ENCODE peak calls at places on chromosome 15, in nine cellular contexts. Z is IMR-90; J is cardiac muscle cell; L is mammary epithelial cell; I is ovary; X is lower lobe of right lung; T is AG04450; R is naive thymus-derived CD4-positive, alpha-beta T cell; Y is mesenchymal stem cell. Q is an unnamed sample. For H3K27me3, the result is how much of the 10 kb centered on the place peaks cover.

GRCh38 chr15:77808077-77808476 is 175.4 kb upstream of the LINGO1 start:
- DNase-seq in Z (no peak), L (no peak), T (no peak), J (no peak), R (no peak), X (no peak), Y (no peak), I (no peak), Q (no peak)

GRCh38 chr15:43776718-43777292 is at the start of gene ELL3:
- DNase-seq in Z (peak), I (peak), X (peak), R (peak), T (no peak), Y (no peak), L (peak), J (peak), Q (no peak)

GRCh38 chr15:87591521-87591920 is 665.0 kb downstream of the NTRK3 start:
- DNase-seq in X (no peak), T (no peak), R (no peak), L (no peak), I (no peak), J (no peak), Z (no peak), Y (no peak), Q (no peak)

GRCh38 chr15:80579611-80580010 is 115.5 kb upstream of the ABHD17C start:
- DNase-seq in T (no peak), Y (no peak), L (no peak), Z (no peak), X (no peak), I (no peak), R (no peak), J (no peak), Q (no peak)

GRCh38 chr15:37101634-37102314 is 1.4 kb upstream of the MEIS2 start:
- DNase-seq in I (peak), Z (peak), L (peak), X (peak), T (no peak), R (no peak), Y (peak), J (peak), Q (peak)

GRCh38 chr15:54836052-54836795 is 360.5 kb downstream of the RSL24D1 start:
- DNase-seq in Y (no peak), Z (no peak), I (no peak), T (no peak), L (no peak), R (no peak), J (no peak), X (no peak), Q (no peak)

GRCh38 chr15:65558336-65558735 is 28.1 kb downstream of the HACD3 start:
- DNase-seq in I (no peak), T (peak), Z (peak), L (no peak), Y (peak), X (no peak), R (no peak), J (no peak), Q (no peak)

GRCh38 chr15:93088200-93088980 is 621 bp downstream of the RGMA start:
- DNase-seq in Y (peak), Z (no peak), I (peak), R (no peak), J (peak), X (no peak), L (peak), T (no peak), Q (no peak)

GRCh38 chr15:25727116-25727515 is 136.0 kb downstream of the ATP10A start:
- DNase-seq in Y (no peak), T (no peak), I (no peak), J (no peak), X (no peak), L (no peak), R (no peak), Z (no peak), Q (no peak)

GRCh38 chr15:85073556-85074194 is 92.0 kb downstream of the PDE8A start:
- DNase-seq in I (no peak), T (no peak), J (no peak), X (no peak), Z (peak), Y (peak), L (peak), R (no peak), Q (no peak)

GRCh38 chr15:96327155-96327741 is 3.3 kb upstream of the NR2F2 start:
- DNase-seq in I (no peak), T (peak), Z (peak), Y (peak), R (no peak), J (peak), X (no peak), L (peak), Q (no peak)

GRCh38 chr15:63679588-63679987 is 82.4 kb downstream of the FBXL22 start:
- DNase-seq in Z (no peak), L (no peak), I (no peak), R (no peak), Y (no peak), J (no peak), T (no peak), X (no peak), Q (no peak)

GRCh38 chr15:86425746-86426145 is 346.1 kb downstream of the AGBL1 start:
- DNase-seq in T (no peak), Z (no peak), X (no peak), I (no peak), J (no peak), L (no peak), Y (no peak), R (no peak), Q (no peak)
- H3K4me3 ChIP-seq in T (no peak), Z (no peak), X (no peak), I (no peak), J (no peak), L (no peak), Y (no peak), R (no peak), Q (no peak)

GRCh38 chr15:41919954-41920538 is 26.2 kb upstream of the SPTBN5 start:
- DNase-seq in R (no peak), Y (peak), Z (peak), T (peak), I (peak), L (no peak), J (no peak), X (no peak), Q (no peak)
- H3K27me3 ChIP-seq in R (under half), Y (under half), Z (under half), T (under half), I (under half), L (under half), J (under half), X (under half), Q (under half)

DNA sequence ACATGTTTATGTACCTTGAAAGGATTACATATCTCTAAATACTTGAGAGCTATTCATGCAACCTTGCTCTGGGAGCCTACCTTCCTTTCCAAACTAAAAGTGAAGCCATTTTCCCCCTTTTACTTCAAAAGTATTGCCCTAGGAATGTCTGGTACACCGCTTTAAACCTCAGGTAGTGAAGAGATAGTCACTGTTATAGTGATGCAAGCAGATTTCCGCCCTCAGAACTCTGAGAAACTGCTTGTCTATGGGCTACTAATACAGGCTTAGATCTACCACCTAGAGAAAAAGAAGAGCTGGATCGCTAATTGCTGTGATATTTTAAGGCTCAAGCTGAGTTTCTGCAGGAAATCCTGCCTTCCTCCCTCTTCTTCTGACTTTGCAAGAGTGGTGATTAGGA is 78.6 kb downstream of the SEMA6D start:
- DNase-seq in L (peak), X (no peak), R (no peak), J (no peak), I (no peak), T (no peak), Z (no peak), Y (no peak), Q (no peak)
- H3K27ac ChIP-seq in L (no peak), X (no peak), R (no peak), J (peak), I (no peak), T (no peak), Z (no peak), Y (no peak), Q (no peak)

GRCh38 chr15:82999905-83000671 is 11.4 kb downstream of the C15orf40 start:
- DNase-seq in T (no peak), L (peak), X (no peak), R (peak), Y (peak), Z (peak), I (no peak), J (peak), Q (peak)
- H3K4me3 ChIP-seq in T (peak), L (peak), X (peak), R (peak), Y (peak), Z (peak), I (no peak), J (no peak), Q (peak)

DNA sequence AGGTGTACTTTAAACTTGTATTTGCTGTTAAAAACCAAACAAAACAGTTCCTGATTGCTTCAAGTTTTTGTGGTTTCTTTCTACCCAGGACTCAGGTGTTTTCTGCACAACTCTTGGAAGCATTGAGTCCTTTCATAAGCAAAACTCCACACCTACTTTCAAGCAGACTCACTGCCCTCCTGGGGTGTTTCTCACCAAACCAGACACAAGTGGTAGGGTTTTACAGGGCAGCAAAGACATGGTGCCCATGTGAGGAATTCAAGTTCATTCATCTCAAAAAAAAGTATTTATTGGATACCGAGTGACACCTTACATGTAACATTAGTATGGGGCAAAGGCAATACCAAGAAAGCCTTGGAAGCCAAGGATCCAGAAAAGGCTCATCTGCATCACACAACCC is 146.7 kb upstream of the BNIP2 start:
- DNase-seq in L (no peak), T (no peak), Z (no peak), Y (no peak), X (no peak), I (no peak), R (no peak), J (no peak), Q (no peak)
- H3K27me3 ChIP-seq in L (under half), T (under half), Z (under half), Y (under half), X (under half), I (under half), R (under half), J (under half), Q (under half)

GRCh38 chr15:82183121-82184031 is 79.2 kb downstream of the EFL1 start:
- DNase-seq in Z (peak), J (no peak), X (no peak), I (no peak), L (peak), T (peak), R (no peak), Y (no peak), Q (no peak)
- H3K27ac ChIP-seq in Z (no peak), J (no peak), X (no peak), I (no peak), L (no peak), T (no peak), R (no peak), Y (no peak), Q (no peak)

DNA sequence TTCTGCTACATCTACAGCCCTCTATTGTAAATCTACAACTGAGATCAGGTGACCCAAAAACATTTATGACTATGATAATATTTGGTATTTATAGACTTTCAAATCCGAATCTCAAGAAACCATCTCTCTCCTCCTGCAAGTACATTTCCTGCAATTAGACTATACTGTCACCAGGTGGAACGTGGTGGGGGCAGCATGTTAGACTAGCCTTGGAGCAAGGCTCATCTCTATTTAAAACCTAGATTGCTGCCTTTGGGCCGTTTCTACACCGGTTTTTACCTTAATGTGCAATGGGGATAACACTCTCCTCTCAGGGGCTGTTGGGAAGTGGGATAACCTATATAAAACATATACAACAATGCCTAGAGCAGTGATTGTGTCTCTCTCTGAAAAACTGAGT is 3.8 kb upstream of the KATNBL1 start:
- DNase-seq in R (no peak), T (no peak), Z (no peak), Y (no peak), J (no peak), L (no peak), I (no peak), X (no peak), Q (no peak)
- H3K4me3 ChIP-seq in R (no peak), T (no peak), Z (no peak), Y (no peak), J (no peak), L (no peak), I (no peak), X (no peak), Q (no peak)